ENCODE peak calls at places on chromosome 2, in five cellular contexts. O is GM12878, J is suprapubic skin, Q is aorta, H is K562. T is an unnamed sample. For H3K4me1, the result is how much of the 10 kb centered on the place peaks cover.

GRCh38 chr2:158967731-158968395 is 577 bp upstream of the TANC1 start:
- DNase-seq in J (peak), O (no peak), Q (peak), H (no peak), T (no peak)

GRCh38 chr2:33022989-33023731 is 76.4 kb downstream of the LTBP1 start:
- DNase-seq in J (no peak), Q (no peak), O (no peak), H (peak), T (no peak)

GRCh38 chr2:207670887-207671286 is 40.6 kb upstream of the CCNYL1 start:
- DNase-seq in J (no peak), H (peak), O (no peak), Q (no peak), T (no peak)

GRCh38 chr2:191719938-191720337 is 42.0 kb downstream of the NABP1 start:
- DNase-seq in Q (no peak), O (no peak), J (no peak), H (no peak), T (no peak)

GRCh38 chr2:14572588-14573089 is 59.9 kb upstream of the LRATD1 start:
- DNase-seq in J (no peak), O (no peak), H (no peak), Q (no peak), T (no peak)

GRCh38 chr2:67500541-67500940 is 103.4 kb downstream of the ETAA1 start:
- DNase-seq in O (no peak), H (no peak), J (no peak), Q (no peak), T (no peak)

GRCh38 chr2:21438949-21439348 is 315.2 kb downstream of the TDRD15 start:
- DNase-seq in O (no peak), H (no peak), J (no peak), Q (no peak), T (no peak)

GRCh38 chr2:8310557-8311455 is 371.1 kb upstream of the ID2 start:
- DNase-seq in O (no peak), Q (no peak), J (no peak), H (no peak), T (no peak)

GRCh38 chr2:67135201-67135600 is 261.9 kb upstream of the ETAA1 start:
- DNase-seq in H (no peak), O (no peak), J (no peak), Q (no peak), T (no peak)

GRCh38 chr2:192578780-192579179 is 384.0 kb upstream of the TMEFF2 start:
- DNase-seq in J (no peak), H (no peak), Q (no peak), O (no peak), T (no peak)

GRCh38 chr2:97900806-97901205 is 94.9 kb downstream of the TMEM131 start:
- DNase-seq in O (no peak), H (no peak), Q (no peak), J (no peak), T (no peak)

GRCh38 chr2:216918088-216918680 is 58.3 kb upstream of the TNP1 start:
- DNase-seq in Q (no peak), H (no peak), O (no peak), J (no peak), T (no peak)

GRCh38 chr2:239600650-239601049 is 199.8 kb upstream of the HDAC4 start:
- DNase-seq in J (peak), O (no peak), Q (peak), H (no peak), T (no peak)
- H3K4me1 ChIP-seq in J (under half), O (under half), Q (under half), H (under half), T (under half)

GRCh38 chr2:69768789-69769188 is 26.9 kb downstream of the ANXA4 start:
- DNase-seq in Q (no peak), O (no peak), J (no peak), H (no peak), T (no peak)

GRCh38 chr2:69773201-69773600 is 31.3 kb downstream of the ANXA4 start:
- DNase-seq in O (no peak), J (no peak), Q (no peak), H (no peak), T (no peak)

GRCh38 chr2:69771461-69771860 is 29.5 kb downstream of the ANXA4 start:
- DNase-seq in Q (no peak), H (no peak), J (no peak), O (no peak), T (no peak)

GRCh38 chr2:69770193-69770702 is 28.3 kb downstream of the ANXA4 start:
- DNase-seq in J (no peak), O (no peak), Q (peak), H (peak), T (no peak)

DNA sequence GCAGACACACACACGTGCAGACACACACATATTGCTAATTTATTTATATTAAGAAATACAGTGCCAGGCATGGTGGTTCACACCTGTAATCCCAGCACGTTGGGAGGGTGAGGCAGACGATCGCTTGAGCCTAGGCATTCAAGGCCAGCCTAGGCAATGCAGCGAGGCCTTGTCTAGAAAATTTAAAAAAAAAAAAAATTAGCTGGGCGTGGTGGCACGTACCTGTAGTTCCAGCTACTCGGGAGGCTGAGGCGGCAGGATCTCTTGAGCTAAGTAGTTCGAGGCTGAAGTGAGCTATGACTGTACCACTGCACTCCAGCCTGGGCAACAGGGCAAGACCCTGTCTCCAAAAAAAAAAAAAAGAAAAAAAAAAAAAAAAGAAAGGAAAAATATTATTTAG is 28.8 kb downstream of the ANXA4 start:
- DNase-seq in J (no peak), O (no peak), Q (no peak), H (no peak), T (no peak)
- H3K4me1 ChIP-seq in J (half or more), O (half or more), Q (under half), H (under half), T (under half)

DNA sequence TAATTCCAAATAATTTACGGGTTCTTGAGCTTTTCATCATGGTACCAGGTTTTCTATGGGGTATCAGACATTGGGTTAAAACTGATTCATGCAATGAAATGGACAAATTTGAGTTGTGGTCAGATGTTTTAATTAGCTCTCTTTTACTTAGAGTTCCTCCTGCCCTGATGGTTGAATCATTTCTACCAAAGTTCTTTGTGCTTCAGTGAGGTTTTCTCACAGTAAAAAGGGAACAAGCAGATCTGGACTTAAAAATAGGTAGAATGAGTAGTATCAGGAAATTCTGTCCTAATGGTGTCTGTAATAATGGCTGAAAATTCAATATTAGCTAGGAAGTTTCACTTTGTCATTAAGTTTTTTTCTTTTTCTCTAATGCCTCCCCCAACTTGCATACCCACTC is 159.7 kb upstream of the LRRTM1 start:
- DNase-seq in O (no peak), H (no peak), J (no peak), Q (no peak), T (no peak)
- H3K4me1 ChIP-seq in O (under half), H (under half), J (under half), Q (under half), T (under half)

GRCh38 chr2:197799072-197799471 is 5.3 kb upstream of the PLCL1 start:
- DNase-seq in Q (no peak), J (no peak), O (no peak), H (no peak), T (no peak)
- H3K4me1 ChIP-seq in Q (under half), J (under half), O (under half), H (under half), T (under half)

DNA sequence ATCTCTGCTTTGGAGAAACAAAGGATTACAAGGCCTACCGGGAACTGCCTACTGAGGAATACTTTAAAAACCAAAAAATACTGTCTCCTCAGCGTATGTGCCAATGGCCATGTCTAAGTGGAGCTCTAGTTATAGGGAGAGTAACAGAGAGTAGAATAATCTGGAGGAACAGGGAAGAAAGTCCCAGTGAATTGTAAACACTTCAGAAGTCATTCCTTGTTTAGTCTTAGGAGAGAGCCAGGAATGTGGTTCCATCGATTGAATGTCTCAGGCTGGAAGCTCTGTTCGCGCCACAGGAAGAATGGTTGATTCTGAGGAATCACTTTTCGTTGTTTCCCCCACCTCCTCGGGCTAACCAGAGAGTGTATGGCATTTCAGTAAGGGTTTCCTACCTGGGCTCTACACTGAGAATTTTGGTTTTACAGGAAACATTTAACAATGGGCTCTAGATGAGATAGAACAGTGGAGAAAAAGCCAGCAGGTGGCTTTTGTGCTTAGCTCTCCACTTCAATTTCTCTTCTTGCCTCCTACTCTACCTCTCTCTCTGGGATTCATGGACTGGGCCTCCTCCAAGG is 88.7 kb downstream of the ACVR1 start:
- DNase-seq in H (no peak), O (no peak), Q (no peak), J (no peak), T (no peak)
- H3K4me1 ChIP-seq in H (under half), O (under half), Q (under half), J (half or more), T (under half)

T was measured in iPS DF 6.9.